ENCODE peak calls at places on chromosome 4, in nine cellular contexts. J, V, E, F, O, Y, B, S and X are unnamed samples.
A peak's percentile ranks its signal among the peaks of the same experiment; 100 is the strongest.

GRCh38 chr4:9970399-9971011 is 50.8 kb downstream of the SLC2A9 start:
- DNase-seq in B (no peak), S (no peak), Y (peak; percentile 52), F (no peak), J (no peak), E (no peak), O (no peak), V (peak; percentile 40), X (no peak)

GRCh38 chr4:121009578-121010338 is 62.6 kb downstream of the NDNF start:
- DNase-seq in S (no peak), J (no peak), F (no peak), E (no peak), O (no peak), Y (no peak), V (no peak), B (no peak), X (no peak)

GRCh38 chr4:124642846-124643245 is 69.7 kb downstream of the ANKRD50 start:
- DNase-seq in E (no peak), O (no peak), B (no peak), Y (no peak), S (no peak), F (no peak), J (no peak), V (no peak), X (no peak)

GRCh38 chr4:146550161-146550560 is 28.4 kb upstream of the SLC10A7 start:
- DNase-seq in S (no peak), Y (no peak), J (no peak), F (no peak), V (no peak), B (no peak), E (no peak), O (no peak), X (no peak)

GRCh38 chr4:80732010-80732409 is 298.5 kb upstream of the BMP3 start:
- DNase-seq in S (no peak), V (no peak), Y (no peak), J (no peak), E (peak; percentile 60), B (no peak), O (no peak), F (no peak), X (no peak)

GRCh38 chr4:180436366-180436765 is 1806.8 kb upstream of the TENM3 start:
- DNase-seq in O (no peak), F (no peak), E (no peak), J (no peak), S (no peak), B (no peak), Y (no peak), V (no peak), X (no peak)

GRCh38 chr4:140243345-140243753 is 89.4 kb upstream of the MAML3 start:
- DNase-seq in B (peak; percentile 47), S (no peak), O (no peak), V (peak; percentile 63), F (no peak), E (no peak), J (no peak), Y (no peak), X (no peak)

GRCh38 chr4:121370729-121371325 is 10.0 kb downstream of the QRFPR start:
- DNase-seq in E (no peak), B (no peak), V (peak; percentile 27), Y (no peak), S (peak; percentile 61), F (no peak), O (peak; percentile 70), J (peak; percentile 55), X (no peak)

GRCh38 chr4:151709071-151709470 is 51.7 kb downstream of the GATB start:
- DNase-seq in E (no peak), F (no peak), S (no peak), O (no peak), B (no peak), Y (peak; percentile 56), V (no peak), J (no peak), X (no peak)

GRCh38 chr4:169986369-169986768 is 39.8 kb downstream of the MFAP3L start:
- DNase-seq in F (no peak), E (no peak), O (no peak), V (no peak), J (no peak), Y (no peak), S (no peak), B (no peak), X (no peak)

GRCh38 chr4:122379239-122379638 is 428 bp downstream of the ADAD1 start:
- DNase-seq in F (no peak), S (no peak), E (no peak), O (no peak), B (no peak), V (no peak), J (no peak), Y (peak; percentile 83), X (no peak)

GRCh38 chr4:122383341-122383740 is 4.5 kb downstream of the ADAD1 start:
- DNase-seq in Y (no peak), F (no peak), V (no peak), S (no peak), B (no peak), O (no peak), J (no peak), E (no peak), X (no peak)

GRCh38 chr4:122378711-122379110 is at the start of gene ADAD1:
- DNase-seq in V (no peak), B (no peak), S (no peak), O (no peak), F (no peak), Y (no peak), J (no peak), E (no peak), X (no peak)

GRCh38 chr4:122384245-122384644 is 5.4 kb downstream of the ADAD1 start:
- DNase-seq in F (no peak), V (no peak), O (no peak), B (no peak), S (no peak), Y (no peak), E (no peak), J (no peak), X (no peak)
- TF ChIP-seq CTCF in F (no peak), V (no peak), O (no peak), B (no peak), S (no peak), Y (no peak), E (no peak), J (no peak), X (no peak)

GRCh38 chr4:108415389-108415788 is 205.0 kb upstream of the RPL34 start:
- DNase-seq in O (no peak), B (no peak), Y (no peak), S (no peak), V (no peak), J (no peak), F (no peak), E (no peak), X (no peak)
- TF ChIP-seq CTCF in O (no peak), B (no peak), Y (no peak), S (no peak), V (no peak), J (no peak), F (no peak), E (no peak), X (no peak)

GRCh38 chr4:7448036-7448435 is 13.3 kb upstream of the PSAPL1 start:
- DNase-seq in E (no peak), B (no peak), O (no peak), V (no peak), J (no peak), F (no peak), S (no peak), Y (peak; percentile 52), X (no peak)

GRCh38 chr4:7451434-7451789 is 16.7 kb upstream of the PSAPL1 start:
- DNase-seq in F (no peak), B (no peak), J (no peak), E (no peak), S (no peak), Y (peak; percentile 30), O (no peak), V (no peak), X (no peak)

GRCh38 chr4:7447236-7447635 is 12.5 kb upstream of the PSAPL1 start:
- DNase-seq in B (no peak), S (no peak), E (no peak), J (no peak), F (no peak), V (no peak), O (no peak), Y (no peak), X (no peak)

GRCh38 chr4:7451800-7452199 is 17.1 kb upstream of the PSAPL1 start:
- DNase-seq in S (no peak), V (no peak), E (no peak), Y (no peak), J (no peak), B (no peak), F (no peak), O (no peak), X (no peak)

GRCh38 chr4:7450775-7451433 is 16.2 kb upstream of the PSAPL1 start:
- DNase-seq in F (no peak), B (no peak), J (no peak), V (no peak), O (no peak), E (no peak), Y (no peak), S (no peak), X (no peak)
- TF ChIP-seq CTCF in F (no peak), B (no peak), J (no peak), V (no peak), O (no peak), E (no peak), Y (no peak), S (no peak), X (no peak)

GRCh38 chr4:73803213-73803612 is 33.3 kb upstream of the CXCL6 start:
- DNase-seq in V (no peak), J (no peak), Y (no peak), O (no peak), B (no peak), E (no peak), S (no peak), F (no peak), X (no peak)
- TF ChIP-seq CTCF in V (no peak), J (no peak), Y (no peak), O (no peak), B (no peak), E (no peak), S (no peak), F (no peak), X (no peak)

GRCh38 chr4:183600189-183600685 is 58.7 kb downstream of the RWDD4 start:
- DNase-seq in V (peak; percentile 21), E (no peak), Y (no peak), S (peak; percentile 6), B (no peak), J (no peak), O (peak; percentile 24), F (no peak), X (no peak)
- TF ChIP-seq CTCF in V (peak; percentile 66), E (peak; percentile 35), Y (no peak), S (peak; percentile 72), B (peak; percentile 27), J (no peak), O (no peak), F (no peak), X (peak; percentile 39)

DNA sequence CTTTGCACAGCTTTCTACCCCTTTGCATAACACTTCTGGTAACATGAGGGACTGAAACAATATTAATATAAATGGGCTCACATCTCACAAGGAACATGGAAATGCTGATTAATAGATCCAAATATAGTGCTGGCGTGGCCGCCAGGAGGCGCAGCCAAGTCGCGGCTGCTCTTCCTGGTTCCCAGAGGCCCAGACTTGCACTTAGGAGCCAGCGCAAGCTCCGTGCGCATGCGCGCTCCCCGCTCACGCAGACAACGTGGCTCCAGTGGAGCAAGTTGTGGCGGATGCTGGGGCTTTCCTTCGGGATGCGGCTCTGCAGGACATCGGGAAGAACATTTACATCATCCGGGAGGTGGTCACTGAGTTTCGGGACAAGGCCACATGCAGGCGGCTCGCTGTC is 318.3 kb upstream of the SLC7A11 start:
- DNase-seq in E (no peak), J (no peak), B (no peak), V (no peak), S (no peak), O (no peak), Y (peak; percentile 56), F (no peak), X (no peak)
- TF ChIP-seq CTCF in E (no peak), J (no peak), B (no peak), V (no peak), S (no peak), O (no peak), Y (no peak), F (no peak), X (no peak)